ENCODE peak calls at places on chromosomes 7 and 10, in six cellular contexts. I is cardiac muscle cell; F is right cardiac atrium; B is HepG2; T is CD8-positive, alpha-beta T cell; L is upper lobe of right lung. Z is an unnamed sample. For H3K4me1, the result is how much of the 10 kb centered on the place peaks cover.

GRCh38 chr7:45563804-45564461 is 10.2 kb upstream of the ADCY1 start:
- DNase-seq in I (peak), F (no peak), B (no peak), T (no peak), L (no peak), Z (no peak)

GRCh38 chr7:90933984-90934383 is 330.2 kb upstream of the FZD1 start:
- DNase-seq in I (no peak), F (no peak), B (no peak), T (no peak), L (no peak), Z (no peak)

GRCh38 chr7:141558544-141559183 is 7.5 kb downstream of the AGK start:
- DNase-seq in I (no peak), F (no peak), B (no peak), T (no peak), L (no peak), Z (no peak)

GRCh38 chr7:31134246-31135188 is 82.4 kb downstream of the ADCYAP1R1 start:
- DNase-seq in I (peak), F (peak), B (peak), T (no peak), L (peak), Z (peak)

GRCh38 chr10:60717852-60718251 is 60.4 kb upstream of the CDK1 start:
- DNase-seq in I (no peak), F (no peak), B (no peak), T (no peak), L (no peak), Z (no peak)

GRCh38 chr10:90849956-90850749 is 7.7 kb downstream of the HTR7 start:
- DNase-seq in I (no peak), F (no peak), B (no peak), T (no peak), L (no peak), Z (no peak)

GRCh38 chr10:3780766-3781457 is 4.1 kb downstream of the KLF6 start:
- DNase-seq in I (no peak), F (no peak), B (no peak), T (no peak), L (no peak), Z (no peak)

GRCh38 chr7:112540839-112541577 is 60.2 kb downstream of the LSMEM1 start:
- DNase-seq in I (no peak), F (no peak), B (no peak), T (no peak), L (no peak), Z (no peak)

GRCh38 chr10:4174197-4174596 is 389.2 kb upstream of the KLF6 start:
- DNase-seq in I (peak), F (peak), B (peak), T (no peak), L (no peak), Z (peak)

GRCh38 chr10:132965411-132966057 is 23.2 kb upstream of the CFAP46 start:
- DNase-seq in I (no peak), F (no peak), B (no peak), T (no peak), L (no peak), Z (no peak)

GRCh38 chr7:43535810-43536585 is 46.9 kb upstream of the STK17A start:
- DNase-seq in I (no peak), F (no peak), B (no peak), T (no peak), L (no peak), Z (no peak)

GRCh38 chr7:42454006-42454405 is 217.0 kb upstream of the GLI3 start:
- DNase-seq in I (no peak), F (no peak), B (no peak), T (no peak), L (no peak), Z (no peak)

GRCh38 chr10:76668013-76668370 is 969.6 kb downstream of the KCNMA1 start:
- DNase-seq in I (no peak), F (no peak), B (no peak), T (no peak), L (no peak), Z (no peak)

GRCh38 chr7:2480071-2480410 is 3.8 kb upstream of the GRIFIN start:
- DNase-seq in I (no peak), F (no peak), B (no peak), T (no peak), L (peak), Z (no peak)

GRCh38 chr10:49254556-49255318 is 44.2 kb upstream of the C10orf71 start:
- DNase-seq in I (no peak), F (no peak), B (no peak), T (peak), L (no peak), Z (no peak)

GRCh38 chr7:65379318-65379717 is 5.7 kb downstream of the ZNF92 start:
- DNase-seq in I (peak), F (no peak), B (peak), T (no peak), L (no peak), Z (no peak)
- H3K4me1 ChIP-seq in I (under half), F (under half), B (half or more), T (under half), L (under half), Z (under half)

DNA sequence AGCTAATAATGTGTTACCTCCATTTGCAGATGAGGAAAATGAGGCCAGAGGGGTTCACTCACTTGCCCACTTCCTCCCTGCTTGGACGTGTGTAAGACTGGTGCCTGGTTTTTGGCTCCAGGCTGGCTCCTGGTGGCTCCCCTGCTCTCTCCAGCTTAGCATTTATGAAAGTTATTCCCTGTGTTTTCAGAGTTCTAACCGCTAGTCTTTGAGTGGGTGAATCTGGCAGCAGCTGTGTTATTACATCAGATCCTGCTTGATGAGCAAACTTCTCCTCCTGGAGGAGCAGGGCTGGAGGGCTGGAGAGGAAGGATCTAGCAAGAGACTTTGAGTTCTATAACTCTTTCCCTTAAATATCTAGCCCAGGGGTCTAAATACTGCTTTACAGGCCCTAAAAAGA is 80.9 kb upstream of the AGBL3 start:
- DNase-seq in I (no peak), F (peak), B (no peak), T (no peak), L (no peak), Z (no peak)
- H3K4me3 ChIP-seq in I (no peak), F (no peak), B (no peak), T (no peak), L (no peak), Z (no peak)

GRCh38 chr10:63224241-63224640 is 91.1 kb downstream of the NRBF2 start:
- DNase-seq in I (no peak), F (no peak), B (no peak), T (no peak), L (no peak), Z (no peak)
- H3K4me1 ChIP-seq in I (under half), F (under half), B (under half), T (under half), L (under half), Z (under half)

DNA sequence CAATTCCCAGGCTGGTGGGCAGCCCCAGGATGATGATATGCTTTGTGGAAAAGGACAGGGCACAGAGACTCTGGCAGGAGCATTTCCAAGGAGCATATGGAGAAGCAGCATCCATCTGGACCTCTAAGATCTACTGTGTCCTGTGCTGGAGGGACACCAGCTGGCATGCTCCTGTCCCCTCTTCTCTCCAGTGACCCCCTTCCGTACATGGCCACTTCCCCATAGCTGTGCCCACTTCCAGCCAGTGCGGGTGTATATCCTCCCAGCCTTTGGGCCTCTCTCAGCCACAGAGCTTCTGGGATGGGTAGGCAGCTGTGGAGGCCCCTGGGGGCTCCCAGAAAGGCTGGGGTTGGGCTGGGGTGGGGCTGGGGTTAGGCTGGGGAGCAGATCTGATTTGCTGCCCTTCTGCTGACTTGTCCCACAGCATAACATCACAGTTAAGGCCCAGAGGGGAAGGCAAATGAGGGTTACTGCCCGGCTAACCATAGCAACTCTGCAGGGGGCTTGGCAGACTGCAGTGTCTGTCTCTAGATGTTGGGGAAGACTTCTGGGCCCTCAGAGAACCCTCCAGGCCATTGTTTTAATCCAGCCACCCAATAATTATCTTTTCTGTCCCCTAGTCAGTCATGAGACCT is 6.3 kb downstream of the NPFFR1 start:
- DNase-seq in I (no peak), F (no peak), B (no peak), T (no peak), L (no peak), Z (no peak)
- H3K4me3 ChIP-seq in I (no peak), F (no peak), B (no peak), T (no peak), L (no peak), Z (no peak)